ENCODE peak calls at places on chromosome 2, in four cellular contexts. F is kidney, A is A549, C is suprapubic skin. G is an unnamed sample.

GRCh38 chr2:71613566-71613952 is 160.2 kb downstream of the DYSF start:
- DNase-seq in F (no peak), A (no peak), C (peak), G (no peak)

GRCh38 chr2:98847853-98848252 is 88.2 kb downstream of the CRACDL start:
- DNase-seq in F (no peak), A (no peak), C (no peak), G (no peak)

GRCh38 chr2:220174826-220175225 is 547.4 kb downstream of the SLC4A3 start:
- DNase-seq in F (no peak), A (no peak), C (no peak), G (no peak)

GRCh38 chr2:222548997-222549396 is 106.9 kb downstream of the FARSB start:
- DNase-seq in F (no peak), A (no peak), C (no peak), G (no peak)

GRCh38 chr2:62270728-62271127 is 74.8 kb downstream of the B3GNT2 start:
- DNase-seq in F (peak), A (no peak), C (no peak), G (no peak)

GRCh38 chr2:113760400-113760799 is 4.0 kb upstream of the SLC35F5 start:
- DNase-seq in F (no peak), A (no peak), C (no peak), G (no peak)

GRCh38 chr2:240064898-240065297 is 11.6 kb upstream of the OR6B3 start:
- DNase-seq in F (no peak), A (no peak), C (no peak), G (no peak)

GRCh38 chr2:152594022-152594712 is 123.1 kb downstream of the PRPF40A start:
- DNase-seq in F (no peak), A (no peak), C (no peak), G (no peak)

GRCh38 chr2:69798909-69799526 is 30.4 kb upstream of the GMCL1 start:
- DNase-seq in F (no peak), A (no peak), C (no peak), G (peak)

GRCh38 chr2:64604929-64605550 is 48.7 kb downstream of the SERTAD2 start:
- DNase-seq in F (no peak), A (no peak), C (no peak), G (no peak)

GRCh38 chr2:118231759-118232158 is 143.5 kb downstream of the INSIG2 start:
- DNase-seq in F (no peak), A (no peak), C (no peak), G (no peak)

GRCh38 chr2:223692227-223692947 is 90.2 kb upstream of the SCG2 start:
- DNase-seq in F (no peak), A (peak), C (no peak), G (peak)

GRCh38 chr2:241810304-241811208 is 1.6 kb downstream of the NEU4 start:
- DNase-seq in F (peak), A (no peak), C (no peak), G (peak)

GRCh38 chr2:183284606-183285005 is 160.4 kb downstream of the NUP35 start:
- DNase-seq in F (no peak), A (peak), C (no peak), G (peak)

GRCh38 chr2:130806370-130806769 is 30.3 kb upstream of the ARHGEF4 start:
- DNase-seq in F (no peak), A (no peak), C (no peak), G (no peak)

GRCh38 chr2:49271060-49271665 is 116.8 kb upstream of the FSHR start:
- DNase-seq in F (no peak), A (no peak), C (no peak), G (no peak)

GRCh38 chr2:132550285-132550684 is 119.7 kb downstream of the LYPD1 start:
- DNase-seq in F (no peak), A (no peak), C (no peak), G (no peak)

GRCh38 chr2:102514061-102514785 is 41.2 kb downstream of the SLC9A4 start:
- DNase-seq in F (no peak), A (peak), C (no peak), G (peak)

GRCh38 chr2:171316220-171316619 is 117.6 kb downstream of the METTL8 start:
- DNase-seq in F (no peak), A (no peak), C (no peak), G (no peak)
- H3K27ac ChIP-seq in F (no peak), A (no peak), C (no peak), G (no peak)

GRCh38 chr2:157320409-157320808 is 5.2 kb downstream of the ERMN start:
- DNase-seq in F (no peak), A (no peak), C (no peak), G (no peak)

GRCh38 chr2:157321514-157321913 is 4.1 kb downstream of the ERMN start:
- DNase-seq in F (no peak), A (no peak), C (no peak), G (no peak)

GRCh38 chr2:157322432-157322831 is 3.2 kb downstream of the ERMN start:
- DNase-seq in F (no peak), A (no peak), C (no peak), G (no peak)

GRCh38 chr2:157318884-157319283 is 6.7 kb downstream of the ERMN start:
- DNase-seq in F (no peak), A (no peak), C (no peak), G (no peak)

DNA sequence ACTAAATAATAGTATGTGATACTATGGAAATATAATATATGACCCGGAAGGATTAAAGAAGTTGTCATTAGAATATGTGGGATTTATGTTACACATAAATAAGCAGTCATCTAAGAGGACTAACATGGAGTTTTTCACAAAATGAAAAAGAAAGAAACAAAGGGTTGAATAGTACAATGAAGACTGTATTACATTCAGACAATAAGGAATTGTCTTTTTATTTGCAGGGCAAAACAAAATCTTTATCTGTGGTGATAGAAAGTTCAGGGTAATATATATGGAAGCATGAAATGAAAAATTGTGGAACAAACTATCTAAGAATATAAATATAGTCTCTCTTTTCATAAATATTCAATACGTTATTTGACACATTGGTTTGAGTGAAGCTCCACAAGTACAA is 5.8 kb downstream of the ERMN start:
- DNase-seq in F (no peak), A (no peak), C (no peak), G (no peak)
- H3K27ac ChIP-seq in F (no peak), A (no peak), C (no peak), G (no peak)

DNA sequence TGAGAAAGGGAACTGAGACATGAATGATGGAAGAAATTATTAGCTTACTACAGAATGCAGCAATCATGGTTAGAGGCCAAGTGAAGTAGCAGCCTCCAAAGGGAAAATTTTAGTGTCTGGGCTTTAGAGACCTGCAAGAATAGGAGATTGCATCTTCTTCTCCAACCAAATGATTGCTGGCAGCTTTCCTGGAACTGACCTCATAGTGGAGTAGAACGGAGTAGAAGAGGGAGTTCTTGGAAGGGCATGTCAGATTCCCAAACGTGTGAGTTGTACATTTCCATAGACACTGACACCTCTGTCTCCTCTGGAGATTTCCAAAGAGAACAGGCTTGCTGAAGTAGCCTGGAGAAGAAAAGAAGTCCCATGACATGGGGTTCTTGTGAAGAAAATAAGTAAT is 169.7 kb upstream of the ERBB4 start:
- DNase-seq in F (no peak), A (no peak), C (no peak), G (no peak)
- H3K27ac ChIP-seq in F (no peak), A (no peak), C (no peak), G (no peak)

GRCh38 chr2:138365581-138365980 is 136.0 kb upstream of the SPOPL start:
- DNase-seq in F (no peak), A (no peak), C (no peak), G (no peak)
- H3K27ac ChIP-seq in F (no peak), A (no peak), C (no peak), G (no peak)

DNA sequence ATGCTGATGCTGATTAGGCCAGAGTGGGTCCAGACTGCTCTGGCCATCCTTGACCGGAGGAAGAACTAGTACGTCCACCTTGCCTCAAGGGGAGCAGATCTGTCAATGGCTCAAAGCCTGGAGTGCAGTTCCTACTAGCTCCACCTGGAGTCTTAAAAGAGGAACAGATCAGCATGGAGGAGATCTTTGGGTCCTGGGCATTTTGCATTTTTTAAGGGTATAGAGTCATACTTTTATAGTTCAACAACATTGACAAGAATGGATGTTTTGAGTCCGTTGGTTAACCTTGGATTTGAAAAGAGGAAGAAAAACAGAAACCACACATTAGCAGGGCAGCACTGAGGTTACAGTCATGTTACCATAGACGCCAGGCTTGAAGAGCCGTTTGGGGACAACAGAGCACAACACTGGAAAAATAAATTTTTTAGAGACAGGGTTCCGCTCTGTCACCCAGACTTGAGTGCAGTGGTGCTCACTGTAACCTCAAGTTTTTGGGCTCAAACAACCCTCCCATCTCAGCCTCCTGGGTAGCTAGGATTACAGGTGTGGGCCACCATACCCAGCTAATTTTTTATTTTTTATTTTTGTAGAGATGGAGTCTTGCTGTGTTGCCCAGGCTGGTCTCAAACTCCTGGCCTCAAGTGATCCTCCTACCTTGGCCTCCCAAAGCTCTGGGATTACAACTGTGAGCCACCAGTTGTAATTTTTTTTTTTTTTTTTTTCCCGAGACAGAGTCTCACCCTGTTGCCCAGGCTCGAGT is 78.5 kb downstream of the PRKCE start:
- DNase-seq in F (no peak), A (peak), C (no peak), G (no peak)
- H3K27ac ChIP-seq in F (no peak), A (no peak), C (no peak), G (no peak)

GRCh38 chr2:20523798-20524197 is 76.9 kb downstream of the RHOB start:
- DNase-seq in F (no peak), A (no peak), C (no peak), G (no peak)
- H3K27ac ChIP-seq in F (no peak), A (no peak), C (no peak), G (no peak)

GRCh38 chr2:127820080-127820668 is 9.2 kb upstream of the WDR33 start:
- DNase-seq in F (no peak), A (peak), C (no peak), G (no peak)
- H3K27ac ChIP-seq in F (no peak), A (no peak), C (no peak), G (no peak)

GRCh38 chr2:143948710-143949109 is 571.2 kb downstream of the ZEB2 start:
- DNase-seq in F (no peak), A (no peak), C (no peak), G (no peak)
- H3K27ac ChIP-seq in F (no peak), A (no peak), C (peak), G (no peak)

GRCh38 chr2:235504459-235505200 is 10.8 kb downstream of the AGAP1 start:
- DNase-seq in F (no peak), A (no peak), C (no peak), G (no peak)
- H3K27ac ChIP-seq in F (no peak), A (peak), C (no peak), G (no peak)

G was measured in SJSA1.